ENCODE peak calls at places on chromosomes 7 and 10, in six cellular contexts. L is lower leg skin, I is neural crest cell, W is AG04450, Q is activated B cell treated with CpG ODN at 0.5 μM for 24 hours, A is AG04449. B is an unnamed sample.

GRCh38 chr7:87152112-87152896 is at the start of gene DMTF1:
- DNase-seq in L (peak), I (peak), W (peak), Q (peak), A (peak), B (peak)

GRCh38 chr7:45662018-45662417 is 87.8 kb downstream of the ADCY1 start:
- DNase-seq in L (peak), I (no peak), W (no peak), Q (no peak), A (no peak), B (no peak)

GRCh38 chr10:50624866-50625491 is 1.2 kb upstream of the SGMS1 start:
- DNase-seq in L (peak), I (peak), W (no peak), Q (no peak), A (no peak), B (no peak)

GRCh38 chr7:43639858-43640491 is 57.1 kb downstream of the STK17A start:
- DNase-seq in L (no peak), I (no peak), W (no peak), Q (no peak), A (no peak), B (no peak)

GRCh38 chr7:122896509-122896908 is 10.2 kb upstream of the CADPS2 start:
- DNase-seq in L (no peak), I (no peak), W (no peak), Q (no peak), A (no peak), B (no peak)

GRCh38 chr10:95601116-95601719 is 40.0 kb upstream of the SORBS1 start:
- DNase-seq in L (peak), I (peak), W (peak), Q (no peak), A (peak), B (peak)

GRCh38 chr10:11478807-11479206 is 132.6 kb downstream of the USP6NL start:
- DNase-seq in L (no peak), I (no peak), W (no peak), Q (no peak), A (no peak), B (no peak)

GRCh38 chr10:110376021-110376773 is 71.5 kb upstream of the SMNDC1 start:
- DNase-seq in L (no peak), I (no peak), W (no peak), Q (no peak), A (no peak), B (no peak)

GRCh38 chr10:125977206-125977605 is 80.8 kb downstream of the FANK1 start:
- DNase-seq in L (no peak), I (no peak), W (no peak), Q (no peak), A (no peak), B (no peak)
- TF ChIP-seq CTCF in L (no peak), I (no peak), W (no peak), Q (no peak), A (no peak), B (no peak)

DNA sequence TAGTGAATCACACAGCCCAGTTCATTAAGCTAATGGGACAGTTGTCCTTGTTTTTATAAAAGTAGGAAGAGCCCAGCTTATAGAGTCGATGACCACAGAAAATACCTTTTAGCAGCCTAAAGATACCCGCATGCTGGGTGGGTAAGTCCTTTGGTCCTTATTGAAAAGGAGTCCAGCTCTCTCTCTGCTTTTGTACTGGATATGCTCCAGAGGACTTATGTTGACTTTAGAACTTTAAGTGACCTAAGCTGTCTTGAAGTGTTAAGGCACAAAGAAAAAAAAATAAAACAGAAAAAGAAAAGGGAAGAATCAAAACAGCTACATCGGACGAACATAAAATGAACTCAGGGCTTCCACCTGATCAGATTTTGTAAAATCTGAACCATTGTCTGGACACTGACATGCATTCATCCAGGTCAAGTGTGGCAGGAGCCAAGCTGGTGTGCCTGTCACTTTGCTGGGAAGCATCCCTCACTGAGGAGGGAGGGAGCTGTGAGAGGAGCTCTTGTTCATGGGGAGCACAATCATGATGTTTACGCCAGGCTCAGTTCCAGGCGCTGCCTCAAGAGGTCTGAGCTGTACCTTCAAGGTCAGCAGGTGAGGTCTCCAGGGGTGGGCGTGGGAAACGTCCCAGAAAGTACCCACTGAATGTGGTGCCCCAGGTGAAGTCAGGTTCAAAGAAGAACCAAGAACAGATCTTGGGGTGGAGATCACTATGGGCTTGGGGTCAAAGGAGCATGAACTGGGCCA is 28.9 kb downstream of the NPS start:
- DNase-seq in L (no peak), I (no peak), W (no peak), Q (no peak), A (no peak), B (no peak)
- TF ChIP-seq CTCF in L (no peak), I (no peak), W (no peak), Q (no peak), A (no peak), B (no peak)

GRCh38 chr10:118542789-118543188 is 52.7 kb downstream of the PRLHR start:
- DNase-seq in L (no peak), I (no peak), W (no peak), Q (no peak), A (no peak), B (no peak)

GRCh38 chr10:118544401-118544948 is 51.0 kb downstream of the PRLHR start:
- DNase-seq in L (no peak), I (no peak), W (no peak), Q (no peak), A (no peak), B (no peak)

GRCh38 chr10:118542205-118542604 is 53.2 kb downstream of the PRLHR start:
- DNase-seq in L (no peak), I (no peak), W (no peak), Q (no peak), A (no peak), B (no peak)

GRCh38 chr10:118545381-118545780 is 50.1 kb downstream of the PRLHR start:
- DNase-seq in L (no peak), I (no peak), W (no peak), Q (no peak), A (no peak), B (no peak)

GRCh38 chr10:118543714-118544400 is 51.6 kb downstream of the PRLHR start:
- DNase-seq in L (no peak), I (peak), W (no peak), Q (no peak), A (no peak), B (no peak)
- TF ChIP-seq CTCF in L (no peak), I (peak), W (peak), Q (no peak), A (peak), B (no peak)

GRCh38 chr7:6631605-6632004 is 5.5 kb upstream of the ZNF316 start:
- DNase-seq in L (no peak), I (no peak), W (no peak), Q (no peak), A (no peak), B (no peak)

GRCh38 chr7:6630007-6630849 is 6.9 kb upstream of the ZNF316 start:
- DNase-seq in L (no peak), I (no peak), W (no peak), Q (no peak), A (no peak), B (no peak)

GRCh38 chr7:6624246-6624611 is 8.8 kb downstream of the ZNF853 start:
- DNase-seq in L (no peak), I (no peak), W (no peak), Q (no peak), A (no peak), B (no peak)

GRCh38 chr7:6623589-6624245 is 8.3 kb downstream of the ZNF853 start:
- DNase-seq in L (no peak), I (no peak), W (no peak), Q (no peak), A (no peak), B (no peak)

DNA sequence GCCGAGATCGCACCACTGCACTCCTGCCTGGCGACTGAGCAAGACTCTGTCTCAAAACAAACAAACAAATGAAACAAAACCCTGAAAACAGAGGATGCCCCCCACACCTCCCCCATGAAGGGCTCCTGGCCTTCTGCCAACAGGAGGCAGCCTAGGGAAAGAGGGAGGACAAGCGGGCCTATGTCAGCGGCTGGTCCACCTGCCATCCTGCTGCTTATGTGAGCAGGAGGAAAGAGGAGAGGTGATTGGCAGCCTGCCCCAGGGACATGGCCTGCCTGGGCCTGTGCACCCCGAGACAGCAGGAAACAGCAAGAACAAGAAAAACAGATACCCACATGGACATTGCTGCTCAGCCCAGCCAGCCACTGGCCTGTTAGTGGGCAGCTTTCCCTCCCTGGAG is 9.1 kb upstream of the ZNF316 start:
- DNase-seq in L (no peak), I (no peak), W (no peak), Q (no peak), A (no peak), B (no peak)
- TF ChIP-seq CTCF in L (no peak), I (no peak), W (no peak), Q (no peak), A (no peak), B (no peak)

DNA sequence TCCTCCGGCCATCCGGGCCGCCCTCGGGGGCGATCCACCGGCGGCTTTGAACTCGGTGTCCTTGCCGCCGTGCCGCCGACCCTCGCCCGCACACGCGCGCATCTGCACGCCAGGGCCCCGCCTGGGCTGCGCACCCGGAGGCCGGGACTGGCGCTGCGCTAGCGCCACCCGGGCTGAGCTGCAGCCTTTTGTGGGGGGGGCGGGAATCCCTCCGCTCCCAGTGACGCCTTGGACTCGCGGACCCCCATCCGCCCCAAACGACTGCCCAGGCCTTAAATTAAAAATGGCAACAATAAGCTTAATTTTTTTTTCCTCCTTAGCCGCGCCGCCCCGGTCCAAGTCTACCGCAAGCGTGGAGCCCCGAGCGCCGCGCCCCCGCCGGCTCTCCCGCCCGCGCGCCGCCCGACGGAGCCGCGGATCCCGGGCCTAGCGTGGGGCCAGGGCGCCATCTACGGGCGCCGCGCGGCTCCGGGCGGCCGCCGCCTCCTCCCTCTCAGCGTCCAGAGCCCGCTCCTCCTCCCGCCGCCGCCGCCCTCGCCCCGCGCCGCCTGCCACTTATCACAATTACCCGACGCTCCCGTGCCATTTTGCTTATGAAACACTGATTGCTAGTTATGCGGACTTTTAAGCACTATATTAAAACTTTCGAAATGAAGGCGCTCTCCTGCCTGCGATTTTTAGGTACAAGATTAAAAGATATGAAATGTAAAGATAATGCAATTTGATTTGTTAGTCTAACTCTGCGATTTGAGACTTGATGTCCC is 7.5 kb upstream of the EBF3 start:
- DNase-seq in L (no peak), I (no peak), W (no peak), Q (no peak), A (no peak), B (no peak)
- TF ChIP-seq CTCF in L (no peak), I (peak), W (peak), Q (no peak), A (peak), B (no peak)

GRCh38 chr10:4181690-4182089 is 396.7 kb upstream of the KLF6 start:
- DNase-seq in L (no peak), I (no peak), W (no peak), Q (no peak), A (no peak), B (no peak)

GRCh38 chr10:4181075-4181474 is 396.1 kb upstream of the KLF6 start:
- DNase-seq in L (no peak), I (no peak), W (no peak), Q (no peak), A (no peak), B (no peak)

GRCh38 chr10:4188406-4188805 is 403.4 kb upstream of the KLF6 start:
- DNase-seq in L (no peak), I (no peak), W (no peak), Q (no peak), A (no peak), B (no peak)

GRCh38 chr10:4186849-4187248 is 401.8 kb upstream of the KLF6 start:
- DNase-seq in L (no peak), I (no peak), W (no peak), Q (no peak), A (no peak), B (no peak)

GRCh38 chr10:4183761-4184261 is 398.8 kb upstream of the KLF6 start:
- DNase-seq in L (no peak), I (no peak), W (peak), Q (no peak), A (no peak), B (no peak)
- TF ChIP-seq CTCF in L (no peak), I (no peak), W (peak), Q (no peak), A (no peak), B (no peak)

GRCh38 chr7:520503-521161 is 986 bp upstream of the PDGFA start:
- DNase-seq in L (no peak), I (no peak), W (no peak), Q (peak), A (no peak), B (no peak)
- TF ChIP-seq CTCF in L (no peak), I (no peak), W (no peak), Q (no peak), A (peak), B (no peak)

DNA sequence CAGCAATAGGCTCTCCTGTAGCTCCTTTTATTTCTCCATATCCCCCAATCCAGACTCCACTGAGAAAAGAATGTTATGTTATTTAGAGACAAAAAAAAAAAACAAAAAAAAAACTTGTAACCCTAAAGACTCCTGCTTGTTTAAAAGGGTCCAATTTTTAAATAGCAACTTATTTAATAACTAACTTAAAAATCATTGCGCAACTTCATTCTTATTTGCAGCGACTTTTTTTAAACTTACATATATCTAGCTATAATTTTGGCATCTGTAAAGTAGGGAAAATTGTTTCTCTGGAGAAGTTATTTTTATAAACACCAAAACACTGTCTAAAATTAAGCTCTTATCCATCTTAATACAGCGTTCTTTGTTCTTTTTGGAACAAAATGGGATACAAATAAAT is 59.0 kb upstream of the ZC3HAV1 start:
- DNase-seq in L (no peak), I (no peak), W (no peak), Q (no peak), A (no peak), B (no peak)
- TF ChIP-seq CTCF in L (no peak), I (no peak), W (no peak), Q (no peak), A (no peak), B (no peak)

B was measured in omental fat pad.